ENCODE peak calls at places on chromosomes 5 and 9, in six cellular contexts. M, B, G, F, T and K are unnamed samples.

GRCh38 chr5:176609724-176610429 is at the start of gene GPRIN1:
- DNase-seq in M (no peak), G (peak; percentile 74), T (peak; percentile 24), F (peak; percentile 63), B (peak; percentile 60), K (no peak)

GRCh38 chr5:6843821-6844220 is 130.6 kb downstream of the TENT4A start:
- DNase-seq in M (no peak), B (no peak), F (no peak), T (no peak), G (no peak), K (no peak)

GRCh38 chr9:106862946-106863740 is at the start of gene ZNF462:
- DNase-seq in B (peak; percentile 76), T (no peak), M (no peak), G (peak; percentile 13), F (peak; percentile 43), K (no peak)

GRCh38 chr5:129384736-129385135 is 75.4 kb upstream of the ADAMTS19 start:
- DNase-seq in F (no peak), M (no peak), G (no peak), B (no peak), T (no peak), K (no peak)

GRCh38 chr5:143648696-143649095 is 163.3 kb upstream of the HMHB1 start:
- DNase-seq in T (no peak), F (no peak), G (no peak), B (no peak), M (no peak), K (no peak)

GRCh38 chr5:67246108-67246507 is 49.5 kb upstream of the CD180 start:
- DNase-seq in G (peak; percentile 71), B (peak; percentile 93), F (no peak), T (no peak), M (peak; percentile 19), K (no peak)

GRCh38 chr9:115413304-115413703 is 295.3 kb upstream of the TNC start:
- DNase-seq in B (no peak), T (no peak), G (no peak), M (no peak), F (no peak), K (no peak)

GRCh38 chr5:178305801-178306200 is 73.2 kb upstream of the PHYKPL start:
- DNase-seq in G (no peak), B (no peak), F (no peak), M (no peak), T (no peak), K (no peak)

GRCh38 chr5:44536650-44537260 is 147.5 kb upstream of the FGF10 start:
- DNase-seq in B (peak; percentile 23), M (no peak), G (peak; percentile 49), T (no peak), F (no peak), K (no peak)

GRCh38 chr5:68331202-68332108 is 115.9 kb downstream of the PIK3R1 start:
- DNase-seq in T (no peak), M (no peak), B (peak; percentile 54), G (no peak), F (no peak), K (no peak)

GRCh38 chr9:34171753-34172535 is 6.9 kb upstream of the UBAP1 start:
- DNase-seq in G (peak; percentile 16), M (no peak), B (no peak), F (no peak), T (peak; percentile 12), K (no peak)

GRCh38 chr5:51386916-51387853 is 3.9 kb downstream of the ISL1 start:
- DNase-seq in B (no peak), M (no peak), G (no peak), F (no peak), T (no peak), K (no peak)

GRCh38 chr5:116660929-116661328 is 86.3 kb upstream of the SEMA6A start:
- DNase-seq in G (no peak), M (no peak), B (no peak), F (no peak), T (no peak), K (no peak)

GRCh38 chr9:108040783-108041182 is 551.2 kb upstream of the KLF4 start:
- DNase-seq in B (no peak), T (no peak), F (no peak), M (no peak), G (no peak), K (no peak)

GRCh38 chr5:431001-431710 is 11.8 kb upstream of the EXOC3 start:
- DNase-seq in M (no peak), G (peak; percentile 25), B (peak; percentile 52), F (no peak), T (no peak), K (no peak)

GRCh38 chr9:125992557-125992956 is 245.4 kb downstream of the PBX3 start:
- DNase-seq in G (no peak), T (no peak), F (no peak), B (no peak), M (no peak), K (no peak)
- H3K27ac ChIP-seq in G (no peak overlapping the region), T (no peak overlapping the region), F (no peak overlapping the region), B (no peak overlapping the region), M (no peak overlapping the region), K (no peak overlapping the region)

GRCh38 chr5:27221410-27221809 is 183.0 kb upstream of the CDH9 start:
- DNase-seq in T (no peak), M (no peak), G (no peak), B (no peak), F (no peak), K (no peak)
- H3K27ac ChIP-seq in T (no peak overlapping the region), M (no peak overlapping the region), G (no peak overlapping the region), B (no peak overlapping the region), F (no peak overlapping the region), K (no peak overlapping the region)

DNA sequence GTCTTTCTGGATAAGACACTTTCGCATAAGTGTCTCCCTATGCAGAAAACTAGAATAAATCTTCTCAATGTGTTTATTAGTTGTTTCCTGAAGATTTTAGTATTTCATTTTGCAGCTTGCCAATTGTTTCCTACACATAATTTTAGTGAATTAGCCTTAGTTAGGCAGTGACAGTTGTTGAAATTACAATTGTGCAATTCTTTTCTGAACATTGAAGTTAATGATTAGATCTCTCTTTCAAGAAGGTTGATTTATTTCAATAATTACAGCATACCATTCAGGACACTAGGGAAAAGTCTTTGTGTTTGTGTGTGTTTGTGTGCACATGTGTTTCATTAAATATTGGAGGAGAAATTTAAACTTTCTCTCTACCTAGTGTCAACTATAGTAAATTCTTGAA is 199.6 kb upstream of the MPDZ start:
- DNase-seq in B (no peak), M (no peak), T (no peak), G (no peak), F (no peak), K (no peak)
- H3K27ac ChIP-seq in B (no peak overlapping the region), M (no peak overlapping the region), T (no peak overlapping the region), G (no peak overlapping the region), F (no peak overlapping the region), K (no peak overlapping the region)

GRCh38 chr5:124825250-124825982 is 79.0 kb upstream of the ZNF608 start:
- DNase-seq in T (no peak), F (no peak), B (no peak), G (no peak), M (no peak), K (no peak)
- H3K27ac ChIP-seq in T (peak overlapping the region; percentile 44), F (peak overlapping the region; percentile 36), B (no peak overlapping the region), G (no peak overlapping the region), M (no peak overlapping the region), K (no peak overlapping the region)

GRCh38 chr5:72117281-72117680 is 10.0 kb downstream of the MAP1B start:
- DNase-seq in M (no peak), B (no peak), G (no peak), T (no peak), F (no peak), K (no peak)

GRCh38 chr5:72122619-72123018 is 15.3 kb downstream of the MAP1B start:
- DNase-seq in F (no peak), G (no peak), B (no peak), M (no peak), T (no peak), K (no peak)

GRCh38 chr5:72123764-72124163 is 16.5 kb downstream of the MAP1B start:
- DNase-seq in B (no peak), T (no peak), G (no peak), M (no peak), F (no peak), K (no peak)

GRCh38 chr5:72121753-72122445 is 14.6 kb downstream of the MAP1B start:
- DNase-seq in F (no peak), M (no peak), B (no peak), G (no peak), T (no peak), K (no peak)

GRCh38 chr5:72121052-72121451 is 13.8 kb downstream of the MAP1B start:
- DNase-seq in F (no peak), T (no peak), M (no peak), B (no peak), G (no peak), K (no peak)
- H3K27ac ChIP-seq in F (no peak overlapping the region), T (no peak overlapping the region), M (no peak overlapping the region), B (no peak overlapping the region), G (no peak overlapping the region), K (peak overlapping the region; percentile 66)

DNA sequence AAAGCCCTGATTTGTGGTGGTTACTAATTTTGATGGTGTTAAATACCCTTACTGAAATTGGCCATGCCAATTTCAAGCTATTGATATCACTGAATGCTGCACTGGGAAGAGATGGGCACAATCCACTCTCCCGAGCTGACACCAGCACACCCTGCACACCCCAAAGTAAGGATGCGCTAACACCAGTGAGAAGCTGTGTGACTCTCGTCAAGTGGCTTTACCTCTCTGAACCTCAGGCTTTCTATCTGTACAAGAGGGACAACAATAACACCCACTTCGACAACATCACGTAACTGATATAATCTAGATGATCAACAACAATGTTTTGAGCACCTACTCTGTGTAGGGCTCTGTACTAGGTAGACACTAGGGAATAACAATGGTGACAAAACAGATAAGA is 8.0 kb upstream of the AKNA start:
- DNase-seq in B (no peak), F (no peak), T (no peak), G (no peak), M (no peak), K (no peak)
- H3K27ac ChIP-seq in B (no peak overlapping the region), F (no peak overlapping the region), T (no peak overlapping the region), G (no peak overlapping the region), M (peak overlapping the region; percentile 25), K (peak overlapping the region; percentile 84)

DNA sequence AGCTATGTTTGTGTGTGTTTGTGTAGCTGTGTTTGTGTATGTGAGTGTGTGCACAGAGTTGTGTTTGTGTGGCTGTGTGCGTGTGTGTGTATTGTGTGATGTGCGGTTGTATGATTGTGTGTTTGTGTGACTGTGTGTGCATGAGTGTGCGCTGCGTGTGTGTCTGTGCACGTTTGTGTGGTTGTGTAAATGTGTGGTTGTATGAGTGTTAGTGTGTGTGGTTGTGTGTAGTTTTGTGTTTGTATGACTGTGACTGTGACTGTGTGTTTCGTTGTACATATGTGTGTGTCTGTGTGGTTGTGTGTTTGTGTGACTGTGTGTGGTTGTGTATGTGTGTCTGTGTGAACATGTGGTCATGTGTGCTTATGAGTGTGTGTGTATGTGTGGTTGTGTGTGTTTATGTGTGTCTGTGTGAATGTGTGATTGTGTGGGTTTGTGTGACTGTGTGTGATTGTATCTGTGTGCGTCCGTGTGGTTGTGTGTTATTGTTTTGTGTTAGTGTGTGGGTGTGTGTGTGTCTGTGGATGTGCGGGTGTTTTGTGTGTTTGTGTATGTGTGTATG is 197.8 kb downstream of the TTLL11 start:
- DNase-seq in T (no peak), M (no peak), B (no peak), G (no peak), F (no peak), K (no peak)
- H3K27ac ChIP-seq in T (no peak overlapping the region), M (no peak overlapping the region), B (no peak overlapping the region), G (no peak overlapping the region), F (no peak overlapping the region), K (no peak overlapping the region)

DNA sequence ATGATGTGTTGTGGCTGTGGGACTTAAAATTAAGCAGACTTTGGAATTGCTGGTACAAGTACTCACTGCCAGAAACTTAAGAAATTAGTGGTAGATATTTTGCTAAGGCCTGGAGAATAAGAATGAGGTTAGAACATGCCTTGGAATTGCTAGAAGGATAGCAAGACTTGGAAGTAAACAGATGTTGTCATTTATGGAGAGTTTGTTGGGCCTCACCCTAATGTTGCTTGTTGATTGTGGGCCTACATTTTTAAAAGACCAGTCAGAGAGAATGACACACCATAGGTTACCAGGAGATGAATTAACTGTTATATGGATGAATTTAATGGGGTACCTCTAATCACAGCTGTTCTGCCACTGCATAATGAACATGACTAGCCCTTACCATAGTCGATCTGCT is 120.1 kb upstream of the GAS1 start:
- DNase-seq in G (no peak), F (no peak), T (no peak), M (no peak), B (no peak), K (no peak)
- H3K27ac ChIP-seq in G (no peak overlapping the region), F (no peak overlapping the region), T (no peak overlapping the region), M (no peak overlapping the region), B (no peak overlapping the region), K (peak overlapping the region; percentile 29)